ENCODE peak calls at places on chromosomes 4 and X, in seven cellular contexts. W, C, H, B, X, K and U are unnamed samples. For H4K20me1, the result is how much of the 10 kb centered on the place peaks cover.

GRCh38 chr4:61292322-61292721 is 92.2 kb downstream of the ADGRL3 start:
- DNase-seq in W (no peak), B (no peak), K (no peak), H (no peak), X (no peak), C (no peak), U (no peak)

GRCh38 chr4:113355550-113356371 is 306.3 kb downstream of the ANK2 start:
- DNase-seq in B (peak), K (no peak), C (peak), W (no peak), X (no peak), H (peak), U (peak)

GRCh38 chr4:69116645-69117321 is 20.5 kb downstream of the UGT2B7 start:
- DNase-seq in X (no peak), K (no peak), B (no peak), C (no peak), W (no peak), H (no peak), U (no peak)

GRCh38 chr4:86185659-86186058 is 174.2 kb downstream of the MAPK10 start:
- DNase-seq in X (no peak), B (no peak), C (no peak), H (no peak), K (no peak), W (no peak), U (no peak)

GRCh38 chr4:172141025-172141424 is 327.8 kb downstream of the GALNTL6 start:
- DNase-seq in H (no peak), X (no peak), B (no peak), K (no peak), C (no peak), W (no peak), U (no peak)

GRCh38 chr4:135277116-135277979 is 1075.8 kb upstream of the PABPC4L start:
- DNase-seq in H (no peak), W (no peak), C (no peak), B (no peak), K (no peak), X (no peak), U (no peak)

GRCh38 chrX:32448320-32448719 is 763.0 kb downstream of the DMD start:
- DNase-seq in C (no peak), X (no peak), W (peak), H (no peak), K (no peak), B (peak), U (peak)

GRCh38 chr4:41257257-41257900 is 651 bp downstream of the UCHL1 start:
- DNase-seq in C (no peak), W (peak), X (peak), B (peak), K (peak), H (peak), U (no peak)

GRCh38 chrX:25006586-25007058 is 9.1 kb downstream of the ARX start:
- DNase-seq in H (no peak), K (peak), W (no peak), C (no peak), X (no peak), B (no peak), U (no peak)

GRCh38 chrX:25004485-25005032 is 11.2 kb downstream of the ARX start:
- DNase-seq in B (no peak), K (peak), W (no peak), C (no peak), H (no peak), X (no peak), U (no peak)

GRCh38 chrX:25004040-25004439 is 11.7 kb downstream of the ARX start:
- DNase-seq in X (no peak), B (no peak), H (no peak), W (no peak), C (no peak), K (peak), U (no peak)

GRCh38 chrX:25005034-25005381 is 10.8 kb downstream of the ARX start:
- DNase-seq in C (no peak), X (no peak), B (no peak), H (no peak), W (no peak), K (no peak), U (no peak)

DNA sequence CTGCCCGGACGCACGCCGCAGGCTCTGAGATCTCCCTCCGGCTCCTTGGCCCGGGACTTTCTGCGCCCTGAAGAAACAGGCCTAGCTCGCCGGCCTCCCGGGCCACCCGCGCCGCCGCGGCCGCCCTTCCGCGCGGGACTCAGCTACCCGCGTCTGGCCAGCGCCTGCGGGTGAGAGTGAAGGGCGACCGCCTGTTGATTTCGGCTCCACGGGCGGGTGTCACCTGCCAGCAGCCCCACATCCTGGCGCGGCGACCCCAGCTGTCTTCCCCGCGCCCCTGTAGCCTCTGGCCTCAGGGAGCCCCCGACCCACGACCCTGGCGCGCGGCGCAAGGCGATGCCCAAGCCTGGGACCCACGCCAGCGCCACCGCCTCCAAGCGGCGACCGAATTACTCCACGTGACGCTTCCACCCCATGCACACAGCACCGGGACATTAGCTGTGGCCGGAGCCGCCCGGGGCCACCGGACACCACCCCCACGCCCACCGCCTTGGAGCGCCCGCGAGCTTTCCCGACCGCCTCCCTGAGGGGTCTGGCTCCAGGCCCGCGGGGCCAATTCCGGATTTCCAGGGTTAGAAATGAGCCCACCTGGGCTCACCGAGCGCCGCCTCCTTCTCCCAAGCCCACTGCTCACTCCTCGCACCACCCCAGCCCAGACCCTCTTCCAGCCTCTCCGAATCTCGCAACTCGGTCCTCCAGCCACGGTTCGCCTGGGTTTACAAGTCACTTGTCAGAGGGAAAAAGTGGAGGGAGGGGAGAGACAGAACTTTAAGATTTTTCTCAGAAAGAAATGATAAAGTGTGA is 10.2 kb downstream of the ARX start:
- DNase-seq in B (no peak), X (no peak), C (no peak), K (peak), H (peak), W (no peak), U (no peak)
- H3K4me3 ChIP-seq in B (no peak), X (peak), C (no peak), K (peak), H (no peak), W (no peak), U (no peak)

DNA sequence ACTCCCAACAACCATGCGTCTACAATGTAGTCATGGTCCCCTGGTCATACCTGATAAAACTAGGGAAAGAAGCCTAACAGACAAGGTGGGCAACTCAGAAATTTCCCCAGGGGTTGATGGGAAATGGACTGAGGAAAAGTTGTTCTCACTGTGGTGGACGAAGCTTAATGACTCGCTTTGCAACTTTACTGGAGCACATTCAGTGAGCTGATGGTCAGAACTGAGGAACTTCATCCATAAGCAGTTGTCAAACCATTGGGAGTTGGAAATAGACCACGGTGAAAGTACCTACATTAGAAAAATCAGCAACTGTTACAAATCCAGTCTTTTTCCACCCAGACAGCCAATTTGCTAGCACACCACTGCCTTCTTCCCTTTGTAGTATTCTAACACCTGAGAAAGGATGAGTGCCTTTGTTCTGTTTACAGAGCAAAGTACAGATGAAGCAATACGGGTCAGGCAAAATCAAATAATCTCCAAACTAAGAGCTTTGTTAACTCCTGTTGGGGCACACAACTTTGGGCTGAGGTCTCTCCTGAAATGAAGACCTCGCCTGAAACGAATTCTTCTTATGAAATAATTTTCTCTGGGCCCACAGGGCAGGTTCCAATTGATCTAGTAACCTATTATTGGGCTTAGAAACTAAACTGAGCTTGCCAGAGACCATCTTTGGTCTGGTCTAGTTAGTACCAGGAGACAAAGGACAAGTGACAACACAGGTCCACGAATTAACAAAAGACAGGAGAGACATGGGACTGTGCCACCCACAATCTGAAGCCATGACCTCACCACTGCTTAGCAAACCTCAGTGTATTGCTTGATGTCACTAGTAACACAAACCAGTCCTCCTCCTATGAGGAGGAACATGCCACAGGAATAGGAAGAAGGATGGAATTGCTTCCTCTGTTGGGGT is 58.9 kb upstream of the NFKB1 start:
- DNase-seq in W (no peak), K (no peak), B (no peak), H (no peak), C (no peak), X (no peak), U (no peak)
- H2AFZ ChIP-seq in W (no peak), K (no peak), B (no peak), H (no peak), C (peak), X (no peak), U (peak)

GRCh38 chr4:5717449-5718158 is 6.6 kb downstream of the EVC start:
- DNase-seq in X (no peak), K (no peak), B (no peak), C (no peak), W (no peak), H (no peak), U (no peak)
- H4K20me1 ChIP-seq in X (under half), K (under half), B (under half), C (under half), W (under half), H (under half), U (under half)

GRCh38 chr4:187814737-187815465 is 180.7 kb upstream of the ZFP42 start:
- DNase-seq in B (no peak), X (no peak), C (peak), K (no peak), H (peak), W (no peak), U (no peak)
- H3K4me3 ChIP-seq in B (no peak), X (no peak), C (peak), K (no peak), H (no peak), W (no peak), U (no peak)

GRCh38 chr4:84497220-84497834 is 1.8 kb downstream of the NKX6-1 start:
- DNase-seq in K (peak), W (no peak), B (no peak), C (no peak), H (peak), X (peak), U (no peak)
- H2AFZ ChIP-seq in K (peak), W (no peak), B (no peak), C (no peak), H (peak), X (no peak), U (no peak)

GRCh38 chr4:2494992-2495391 is 26.1 kb downstream of the RNF4 start:
- DNase-seq in C (no peak), W (no peak), X (no peak), K (no peak), B (no peak), H (no peak), U (no peak)
- H4K20me1 ChIP-seq in C (under half), W (under half), X (under half), K (half or more), B (under half), H (under half), U (half or more)

DNA sequence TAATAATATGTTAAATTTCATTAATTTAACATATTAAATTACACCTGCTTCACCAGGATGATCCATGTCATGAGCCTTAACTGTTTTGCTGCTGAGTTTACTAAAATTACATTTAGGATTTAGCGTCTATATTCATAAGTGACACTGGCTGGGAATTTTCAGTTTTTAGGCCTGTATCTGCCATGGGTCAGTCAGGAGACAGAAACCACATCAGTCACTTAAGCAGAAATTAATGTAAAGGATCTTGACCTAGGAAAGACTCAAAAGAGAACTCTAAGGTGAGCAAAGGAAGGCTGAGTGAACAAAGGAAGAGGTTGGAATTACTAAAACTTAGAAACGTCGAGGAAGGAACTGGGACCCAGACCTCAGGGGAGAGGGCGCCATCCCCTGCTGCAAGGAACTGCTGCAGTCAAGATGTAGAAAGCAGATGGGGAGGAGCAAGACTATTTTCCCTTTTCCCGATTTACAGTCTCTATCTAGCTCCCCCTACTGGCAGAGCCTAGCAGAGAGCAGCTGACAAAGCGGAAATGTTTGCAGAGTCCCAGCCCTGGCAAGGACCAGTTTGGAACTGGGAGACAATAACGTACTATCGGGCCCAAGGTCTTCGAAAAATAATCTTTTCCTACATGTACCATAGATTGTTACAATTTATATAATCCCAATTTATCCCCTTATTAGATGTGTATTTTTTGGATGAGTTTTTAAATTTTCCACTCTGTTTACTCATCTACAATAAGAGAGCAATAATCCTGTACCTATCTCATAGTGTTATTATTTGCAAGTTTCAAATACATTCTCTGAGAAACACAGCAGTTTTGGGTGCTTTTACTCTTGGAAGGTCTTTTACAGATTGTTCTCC is 22.6 kb upstream of the RBBP7 start:
- DNase-seq in B (peak), W (peak), H (peak), K (peak), X (peak), C (peak), U (peak)
- H3K4me3 ChIP-seq in B (no peak), W (no peak), H (no peak), K (no peak), X (no peak), C (no peak), U (no peak)